ENCODE peak calls at places on chromosomes 1 and 21, in six cellular contexts. J is activated CD8-positive, alpha-beta memory T cell treated with anti-CD3 and anti-CD28 coated beads for 4 hours; H is NCI-H1105; B is HEK293T; X is endothelial cell; S is kidney tubule cell. Z is an unnamed sample.

GRCh38 chr1:228405979-228406265 is 713 bp downstream of the TRIM11 start:
- DNase-seq in B (no peak), J (no peak), H (no peak), X (no peak), S (no peak), Z (no peak)

GRCh38 chr1:232029297-232029696 is 402.7 kb downstream of the DISC1 start:
- DNase-seq in B (no peak), H (no peak), S (no peak), J (no peak), X (no peak), Z (no peak)

GRCh38 chr1:47881505-47882442 is 115.4 kb downstream of the TRABD2B start:
- DNase-seq in S (peak), J (no peak), B (no peak), X (no peak), H (no peak), Z (no peak)

GRCh38 chr1:205812878-205813754 is at the start of gene SLC41A1:
- DNase-seq in J (peak), H (peak), X (peak), S (peak), B (peak), Z (peak)

GRCh38 chr1:83922431-83922830 is 76.5 kb downstream of the TTLL7 start:
- DNase-seq in H (no peak), B (no peak), S (no peak), J (no peak), X (no peak), Z (no peak)

GRCh38 chr1:29650476-29650875 is 414.2 kb downstream of the PTPRU start:
- DNase-seq in X (no peak), B (no peak), H (no peak), S (no peak), J (no peak), Z (no peak)

GRCh38 chr1:10444795-10445397 is 4.9 kb upstream of the CORT start:
- DNase-seq in S (no peak), J (no peak), X (no peak), B (no peak), H (no peak), Z (no peak)

GRCh38 chr1:153696741-153697140 is 18.3 kb downstream of the NPR1 start:
- DNase-seq in S (no peak), J (no peak), B (no peak), H (no peak), X (no peak), Z (no peak)

GRCh38 chr1:53108646-53109580 is 33.5 kb downstream of the SLC1A7 start:
- DNase-seq in X (no peak), S (no peak), J (no peak), B (no peak), H (no peak), Z (no peak)

GRCh38 chr1:222241410-222241809 is 306.5 kb downstream of the HHIPL2 start:
- DNase-seq in H (peak), X (no peak), S (no peak), J (no peak), B (no peak), Z (peak)

GRCh38 chr21:38273745-38274544 is 17.2 kb downstream of the KCNJ15 start:
- DNase-seq in H (no peak), J (no peak), X (no peak), B (no peak), S (no peak), Z (no peak)

GRCh38 chr1:9413143-9413876 is 120.6 kb downstream of the SPSB1 start:
- DNase-seq in B (no peak), J (peak), S (peak), X (no peak), H (no peak), Z (no peak)

GRCh38 chr1:234531181-234532132 is 52.5 kb upstream of the TARBP1 start:
- DNase-seq in H (no peak), B (no peak), X (no peak), J (no peak), S (peak), Z (no peak)

GRCh38 chr1:21268281-21269239 is 21.7 kb downstream of the ECE1 start:
- DNase-seq in J (no peak), H (peak), B (no peak), S (peak), X (no peak), Z (no peak)

Z was measured in NCI-H1436 treated with DMSO at 0.1 percent for 48 hours.